ENCODE peak calls at places on chromosomes 4 and X, in five cellular contexts. L is H9, G is neuronal stem cell, C is IMR-90, V is trophoblast cell. Z is an unnamed sample.

GRCh38 chr4:173167793-173168395 is 717 bp upstream of the GALNT7 start:
- DNase-seq in C (peak; percentile 30), V (peak; percentile 42), L (peak; percentile 66), G (no peak), Z (peak; percentile 53)

GRCh38 chrX:134525086-134525792 is 65.3 kb downstream of the HPRT1 start:
- DNase-seq in C (peak; percentile 59), L (no peak), G (no peak), V (no peak), Z (peak; percentile 7)

GRCh38 chr4:149885896-149886295 is 70.3 kb upstream of the IQCM start:
- DNase-seq in V (peak; percentile 30), L (no peak), C (peak; percentile 79), G (no peak), Z (peak; percentile 38)

GRCh38 chr4:159401791-159402380 is 299.0 kb downstream of the RAPGEF2 start:
- DNase-seq in V (peak; percentile 26), L (no peak), C (peak; percentile 98), G (no peak), Z (peak; percentile 96)

GRCh38 chr4:64200001-64200555 is 209.2 kb downstream of the TECRL start:
- DNase-seq in G (no peak), V (no peak), L (no peak), C (no peak), Z (peak; percentile 1)

GRCh38 chrX:71996826-71997225 is 86.2 kb downstream of the NHSL2 start:
- DNase-seq in V (no peak), G (no peak), L (peak; percentile 74), C (no peak), Z (no peak)

GRCh38 chrX:146881521-146881920 is 67.0 kb upstream of the CXorf51A start:
- DNase-seq in V (no peak), L (no peak), G (no peak), C (no peak), Z (no peak)

GRCh38 chr4:28357985-28358384 is 1497.3 kb downstream of the STIM2 start:
- DNase-seq in C (peak; percentile 39), G (peak; percentile 21), L (peak; percentile 40), V (no peak), Z (no peak)

GRCh38 chr4:176838611-176839411 is 46.1 kb upstream of the VEGFC start:
- DNase-seq in V (no peak), L (no peak), G (no peak), C (peak; percentile 84), Z (peak; percentile 87)

GRCh38 chr4:13642576-13642975 is 15.1 kb upstream of the BOD1L1 start:
- DNase-seq in C (peak; percentile 52), G (no peak), V (no peak), L (no peak), Z (peak; percentile 40)

GRCh38 chr4:76458829-76459228 is 23.8 kb downstream of the SHROOM3 start:
- DNase-seq in L (no peak), V (no peak), G (peak; percentile 81), C (no peak), Z (peak; percentile 17)

GRCh38 chr4:107183155-107183774 is 147.2 kb upstream of the DKK2 start:
- DNase-seq in G (peak; percentile 47), V (peak; percentile 82), C (peak; percentile 58), L (no peak), Z (peak; percentile 64)

GRCh38 chr4:54096563-54096962 is 3.4 kb upstream of the GSX2 start:
- DNase-seq in V (no peak), C (no peak), L (peak; percentile 45), G (no peak), Z (no peak)

GRCh38 chr4:99351487-99351886 is 1.1 kb downstream of the ADH1C start:
- DNase-seq in V (no peak), C (no peak), L (no peak), G (no peak), Z (no peak)

GRCh38 chr4:27357283-27357682 is 496.6 kb downstream of the STIM2 start:
- DNase-seq in L (no peak), V (no peak), C (no peak), G (no peak), Z (peak; percentile 6)

GRCh38 chr4:56505269-56506109 is at the start of gene ARL9:
- DNase-seq in V (peak; percentile 56), C (peak; percentile 40), G (peak; percentile 37), L (peak; percentile 80), Z (peak; percentile 70)

GRCh38 chrX:118727686-118728339 is 407 bp downstream of the IL13RA1 start:
- DNase-seq in G (no peak), C (peak; percentile 10), L (no peak), V (peak; percentile 18), Z (peak; percentile 57)

DNA sequence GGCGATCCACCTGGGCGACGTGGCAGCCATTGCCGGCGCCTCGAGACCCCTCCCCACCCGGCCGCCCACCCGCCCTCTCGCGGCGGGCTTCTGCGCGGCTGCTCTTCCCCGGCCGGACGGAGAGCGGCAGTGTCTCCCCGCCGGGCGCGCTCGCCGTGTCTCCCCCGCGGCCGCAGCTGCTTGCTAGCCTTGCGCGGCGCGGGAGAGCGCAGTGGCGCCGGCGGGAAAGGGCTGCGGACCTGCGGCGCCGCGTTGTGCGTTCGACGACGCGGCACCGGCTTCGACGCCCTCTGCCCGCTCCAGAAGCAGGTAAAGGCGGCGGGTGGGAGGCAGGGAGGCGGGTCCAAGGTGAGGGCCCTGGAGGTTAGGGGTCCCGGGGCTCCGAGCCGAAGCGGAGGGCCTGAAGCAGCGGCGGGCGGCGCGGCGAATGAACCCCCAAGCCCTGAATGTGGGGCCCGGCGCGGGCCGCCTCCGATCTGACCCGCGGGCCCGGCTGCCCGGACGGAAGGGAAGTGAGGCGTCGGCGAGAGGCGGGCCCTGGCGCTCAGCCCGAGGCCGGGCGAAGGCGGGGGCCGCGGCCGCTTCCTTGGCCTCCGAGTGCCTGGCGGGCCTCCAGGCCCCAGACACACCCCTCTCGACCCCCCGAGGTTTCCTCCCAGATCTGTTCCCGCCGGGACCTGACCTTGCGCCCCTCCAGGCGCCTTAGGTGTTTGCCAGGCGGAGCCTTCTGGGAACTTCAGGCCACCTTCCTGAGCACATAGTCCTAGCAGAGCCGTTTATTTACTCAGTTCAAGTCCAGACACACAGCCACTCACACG is at the start of gene N4BP2:
- DNase-seq in L (peak; percentile 78), G (peak; percentile 89), C (peak; percentile 68), V (peak; percentile 85), Z (peak; percentile 84)
- H3K23ac ChIP-seq in L (no peak within 1 kb of the TSS), G (peak within 1 kb of the TSS; percentile 98), C (peak within 1 kb of the TSS; percentile 80), V (no peak within 1 kb of the TSS), Z (peak within 1 kb of the TSS; percentile 16)

DNA sequence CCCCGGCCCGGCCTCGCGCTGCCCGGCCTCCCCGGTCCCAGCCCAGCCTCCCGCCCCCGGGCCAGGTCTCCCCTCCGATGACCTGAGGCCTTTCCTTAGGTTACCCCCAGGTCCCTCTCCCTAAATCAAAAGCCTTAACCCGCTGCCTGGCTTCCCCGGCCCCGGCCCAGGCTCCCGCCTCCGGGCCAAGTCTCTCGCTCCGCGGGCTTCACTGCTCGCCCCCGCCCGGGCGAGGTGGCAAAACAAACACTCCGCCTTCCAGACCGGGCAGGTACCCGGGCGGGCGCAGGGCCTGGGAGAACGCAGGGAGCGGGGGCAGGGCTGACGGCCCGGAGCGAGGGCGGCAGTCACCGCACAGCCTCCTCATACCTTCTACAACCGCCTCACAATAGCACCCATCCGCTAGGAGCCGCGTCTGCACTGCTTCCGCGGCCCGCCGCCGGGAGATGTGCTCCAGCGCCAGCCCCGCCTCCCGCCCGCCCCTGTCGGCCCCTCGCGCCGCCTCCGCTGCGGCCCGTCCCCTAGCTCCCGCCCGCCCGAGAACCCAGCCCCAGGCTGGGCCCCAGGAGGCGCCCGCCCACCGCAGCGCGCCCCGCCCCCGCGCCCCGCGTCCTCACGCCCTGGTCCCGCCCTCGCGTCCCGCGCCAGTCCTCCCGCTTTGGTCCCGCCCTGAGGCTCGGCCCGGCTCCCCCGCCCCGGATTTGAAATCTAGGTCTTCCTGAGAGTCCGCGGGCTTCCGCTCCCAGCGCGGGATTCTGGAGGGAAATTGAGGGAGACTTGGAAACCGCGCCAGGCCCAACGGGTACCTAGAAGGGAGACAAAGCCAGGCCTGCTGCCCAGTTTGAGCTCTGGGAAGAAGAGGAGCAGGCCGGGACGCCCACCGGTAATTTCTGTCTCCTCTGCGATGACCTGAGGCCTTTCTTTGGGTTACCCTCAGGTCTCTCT is at the start of the genes CASP3 and PRIMPOL:
- DNase-seq in L (peak; percentile 97), C (peak; percentile 92), V (peak; percentile 97), G (peak; percentile 95), Z (peak; percentile 95)
- H3K23ac ChIP-seq in L (no peak within 1 kb of the TSS), C (peak within 1 kb of the TSS; percentile 99), V (no peak within 1 kb of the TSS), G (peak within 1 kb of the TSS; percentile 99), Z (peak within 1 kb of the TSS; percentile 46)

GRCh38 chrX:100410083-100410590 is at the start of gene PCDH19:
- DNase-seq in C (peak; percentile 17), G (no peak), L (peak; percentile 86), V (peak; percentile 33), Z (peak; percentile 43)
- H3K23ac ChIP-seq in C (no peak within 1 kb of the TSS), G (no peak within 1 kb of the TSS), L (no peak within 1 kb of the TSS), V (no peak within 1 kb of the TSS), Z (no peak within 1 kb of the TSS)

GRCh38 chr4:70704333-70705145 is 16.2 kb downstream of the UTP3 start:
- DNase-seq in V (peak; percentile 54), L (peak; percentile 89), G (peak; percentile 80), C (peak; percentile 67), Z (peak; percentile 78)
- H3K23ac ChIP-seq in V (no peak overlapping the region), L (no peak overlapping the region), G (peak overlapping the region; percentile 98), C (peak overlapping the region; percentile 98), Z (no peak overlapping the region)

DNA sequence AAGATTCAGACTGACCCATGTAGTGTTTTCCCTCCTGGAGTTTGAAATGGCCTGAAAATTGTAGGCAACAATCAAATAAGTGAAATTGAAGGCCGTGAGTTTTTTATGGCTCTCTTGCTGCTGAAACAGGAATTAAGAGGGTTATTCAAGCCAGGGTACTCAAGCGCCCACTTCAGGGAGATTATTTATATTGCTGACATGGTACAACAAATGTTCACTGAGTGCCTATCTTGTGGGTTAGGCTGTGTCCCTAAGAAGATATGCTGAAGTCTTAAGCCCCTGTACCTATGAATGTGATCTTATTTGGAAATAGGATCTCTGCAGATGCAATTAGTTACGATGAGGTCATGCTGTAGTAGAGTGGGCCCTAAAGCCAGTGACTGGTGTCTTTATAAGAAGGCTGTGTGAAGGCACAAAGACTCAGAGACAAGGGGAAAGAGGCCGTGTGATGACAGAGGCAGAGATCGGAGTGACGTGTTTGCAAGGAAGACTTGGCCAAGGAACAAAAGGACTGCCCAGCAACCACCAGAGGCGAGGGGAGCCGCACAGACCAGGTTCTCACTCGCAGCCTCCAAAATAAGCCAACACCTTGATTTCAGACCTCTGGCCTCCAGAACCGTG is 72.9 kb downstream of the MED28 start:
- DNase-seq in C (no peak), G (no peak), V (no peak), L (no peak), Z (no peak)
- H3K23ac ChIP-seq in C (no peak overlapping the region), G (no peak overlapping the region), V (no peak overlapping the region), L (no peak overlapping the region), Z (no peak overlapping the region)

DNA sequence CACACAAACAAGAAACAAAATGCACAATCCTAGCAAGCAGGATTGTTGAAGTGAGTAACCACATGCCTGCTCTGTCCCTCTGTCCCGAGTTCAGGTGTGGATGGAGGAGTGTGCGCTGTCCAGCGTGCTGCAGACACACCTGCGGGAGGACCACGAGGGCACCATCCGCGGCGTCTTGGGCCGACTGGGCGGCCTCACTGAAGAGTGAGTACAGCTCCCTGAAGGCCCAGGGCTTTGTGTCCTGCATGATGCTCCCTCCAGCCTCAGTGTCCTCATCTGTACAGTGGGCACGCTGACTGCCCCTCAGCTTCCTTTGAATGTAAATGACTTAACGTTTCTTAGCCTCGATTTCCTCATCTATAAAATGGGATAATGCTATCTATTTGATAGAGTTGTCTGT is 82.5 kb downstream of the EVC start:
- DNase-seq in G (no peak), V (no peak), C (no peak), L (peak; percentile 28), Z (no peak)
- H3K23ac ChIP-seq in G (no peak overlapping the region), V (no peak overlapping the region), C (no peak overlapping the region), L (no peak overlapping the region), Z (no peak overlapping the region)

GRCh38 chr4:119097282-119097900 is 38.2 kb upstream of the MYOZ2 start:
- DNase-seq in G (no peak), C (no peak), L (no peak), V (no peak), Z (no peak)
- H3K23ac ChIP-seq in G (no peak overlapping the region), C (no peak overlapping the region), L (no peak overlapping the region), V (no peak overlapping the region), Z (no peak overlapping the region)

GRCh38 chrX:1614927-1615326 is at the start of gene ASMT:
- DNase-seq in C (no peak), G (no peak), V (no peak), L (peak; percentile 55), Z (no peak)
- H3K23ac ChIP-seq in C (no peak within 1 kb of the TSS), G (no peak within 1 kb of the TSS), V (no peak within 1 kb of the TSS), L (no peak within 1 kb of the TSS), Z (no peak within 1 kb of the TSS)